ENCODE peak calls at places on chromosomes 6 and 20, in nine cellular contexts. One of them, this sample, is unnamed.

GRCh38 chr20:20465259-20465658 is 97.4 kb downstream of the INSM1 start:
- DNase-seq in fibroblast of lung: no peak
- DNase-seq in neural progenitor cell: peak
- DNase-seq in NCI-H345: no peak
- DNase-seq in AG08396: no peak
- DNase-seq in caudate nucleus: no peak
- DNase-seq in NCI-H1436: no peak
- DNase-seq in PC-9: no peak
- DNase-seq in T-helper 17 cell: no peak
- DNase-seq in this sample: no peak

GRCh38 chr20:14817121-14817520 is 479.7 kb upstream of the FLRT3 start:
- DNase-seq in T-helper 17 cell: no peak
- DNase-seq in PC-9: no peak
- DNase-seq in NCI-H1436: no peak
- DNase-seq in caudate nucleus: no peak
- DNase-seq in AG08396: no peak
- DNase-seq in neural progenitor cell: no peak
- DNase-seq in NCI-H345: peak
- DNase-seq in fibroblast of lung: no peak
- DNase-seq in this sample: no peak

GRCh38 chr20:58127731-58128130 is 100.7 kb downstream of the ANKRD60 start:
- DNase-seq in NCI-H1436: no peak
- DNase-seq in fibroblast of lung: peak
- DNase-seq in AG08396: no peak
- DNase-seq in T-helper 17 cell: no peak
- DNase-seq in caudate nucleus: no peak
- DNase-seq in PC-9: peak
- DNase-seq in NCI-H345: no peak
- DNase-seq in neural progenitor cell: no peak
- DNase-seq in this sample: peak

GRCh38 chr6:149379977-149380376 is 20.1 kb upstream of the SUMO4 start:
- DNase-seq in caudate nucleus: no peak
- DNase-seq in neural progenitor cell: no peak
- DNase-seq in fibroblast of lung: no peak
- DNase-seq in PC-9: no peak
- DNase-seq in AG08396: no peak
- DNase-seq in T-helper 17 cell: no peak
- DNase-seq in NCI-H1436: no peak
- DNase-seq in NCI-H345: no peak
- DNase-seq in this sample: no peak

GRCh38 chr6:119325559-119326240 is 23.9 kb downstream of the MAN1A1 start:
- DNase-seq in NCI-H1436: no peak
- DNase-seq in neural progenitor cell: no peak
- DNase-seq in NCI-H345: no peak
- DNase-seq in AG08396: no peak
- DNase-seq in PC-9: no peak
- DNase-seq in T-helper 17 cell: no peak
- DNase-seq in caudate nucleus: no peak
- DNase-seq in fibroblast of lung: no peak
- DNase-seq in this sample: no peak

GRCh38 chr20:48767269-48767960 is 60.4 kb downstream of the PREX1 start:
- DNase-seq in T-helper 17 cell: no peak
- DNase-seq in AG08396: no peak
- DNase-seq in fibroblast of lung: no peak
- DNase-seq in caudate nucleus: no peak
- DNase-seq in NCI-H345: no peak
- DNase-seq in NCI-H1436: no peak
- DNase-seq in PC-9: no peak
- DNase-seq in neural progenitor cell: no peak
- DNase-seq in this sample: no peak

GRCh38 chr6:147553099-147553498 is 44.6 kb downstream of the SAMD5 start:
- DNase-seq in PC-9: no peak
- DNase-seq in fibroblast of lung: no peak
- DNase-seq in NCI-H1436: no peak
- DNase-seq in NCI-H345: no peak
- DNase-seq in neural progenitor cell: no peak
- DNase-seq in caudate nucleus: no peak
- DNase-seq in AG08396: no peak
- DNase-seq in T-helper 17 cell: no peak
- DNase-seq in this sample: no peak

GRCh38 chr20:46683939-46684750 is 5.1 kb downstream of the TP53RK start:
- DNase-seq in neural progenitor cell: peak
- DNase-seq in caudate nucleus: no peak
- DNase-seq in NCI-H1436: no peak
- DNase-seq in PC-9: peak
- DNase-seq in NCI-H345: no peak
- DNase-seq in AG08396: peak
- DNase-seq in fibroblast of lung: peak
- DNase-seq in T-helper 17 cell: no peak
- DNase-seq in this sample: peak

GRCh38 chr6:17813561-17813960 is 106.8 kb upstream of the NUP153 start:
- DNase-seq in NCI-H345: no peak
- DNase-seq in AG08396: no peak
- DNase-seq in caudate nucleus: no peak
- DNase-seq in fibroblast of lung: no peak
- DNase-seq in PC-9: no peak
- DNase-seq in NCI-H1436: no peak
- DNase-seq in neural progenitor cell: no peak
- DNase-seq in T-helper 17 cell: no peak
- DNase-seq in this sample: no peak

GRCh38 chr6:151590742-151591141 is 96.9 kb downstream of the CCDC170 start:
- DNase-seq in fibroblast of lung: no peak
- DNase-seq in T-helper 17 cell: no peak
- DNase-seq in caudate nucleus: no peak
- DNase-seq in PC-9: no peak
- DNase-seq in AG08396: no peak
- DNase-seq in NCI-H1436: no peak
- DNase-seq in NCI-H345: no peak
- DNase-seq in neural progenitor cell: no peak
- DNase-seq in this sample: no peak

GRCh38 chr20:10922941-10923340 is 249.1 kb upstream of the JAG1 start:
- DNase-seq in AG08396: peak
- DNase-seq in caudate nucleus: no peak
- DNase-seq in PC-9: peak
- DNase-seq in NCI-H1436: no peak
- DNase-seq in NCI-H345: no peak
- DNase-seq in neural progenitor cell: no peak
- DNase-seq in T-helper 17 cell: no peak
- DNase-seq in fibroblast of lung: peak
- DNase-seq in this sample: peak

GRCh38 chr6:30397697-30398096 is 52.7 kb downstream of the RPP21 start:
- DNase-seq in NCI-H345: no peak
- DNase-seq in NCI-H1436: no peak
- DNase-seq in neural progenitor cell: peak
- DNase-seq in T-helper 17 cell: no peak
- DNase-seq in caudate nucleus: no peak
- DNase-seq in AG08396: no peak
- DNase-seq in fibroblast of lung: no peak
- DNase-seq in PC-9: no peak
- DNase-seq in this sample: no peak

GRCh38 chr20:17790308-17790707 is 90.5 kb downstream of the BANF2 start:
- DNase-seq in NCI-H345: no peak
- DNase-seq in AG08396: no peak
- DNase-seq in PC-9: no peak
- DNase-seq in caudate nucleus: no peak
- DNase-seq in T-helper 17 cell: no peak
- DNase-seq in neural progenitor cell: no peak
- DNase-seq in NCI-H1436: no peak
- DNase-seq in fibroblast of lung: no peak
- DNase-seq in this sample: no peak

GRCh38 chr20:35991142-35991771 is 22.9 kb downstream of the CNBD2 start:
- DNase-seq in T-helper 17 cell: no peak
- DNase-seq in fibroblast of lung: peak
- DNase-seq in AG08396: peak
- DNase-seq in NCI-H1436: no peak
- DNase-seq in PC-9: no peak
- DNase-seq in NCI-H345: no peak
- DNase-seq in neural progenitor cell: peak
- DNase-seq in caudate nucleus: no peak
- DNase-seq in this sample: no peak

GRCh38 chr6:62670490-62671223 is 384.6 kb upstream of the KHDRBS2 start:
- DNase-seq in fibroblast of lung: no peak
- DNase-seq in T-helper 17 cell: no peak
- DNase-seq in NCI-H1436: no peak
- DNase-seq in AG08396: no peak
- DNase-seq in PC-9: no peak
- DNase-seq in caudate nucleus: no peak
- DNase-seq in NCI-H345: no peak
- DNase-seq in neural progenitor cell: no peak
- DNase-seq in this sample: no peak

This sample was measured in foreskin keratinocyte.